ENCODE peak calls at places on chromosome 6, in seven cellular contexts. One of them, this sample, is unnamed. For H3K4me1, the result is how much of the 10 kb centered on the place peaks cover.

GRCh38 chr6:128899651-128900050 is 16.7 kb downstream of the LAMA2 start:
- DNase-seq in breast epithelium: no peak
- DNase-seq in ovary: no peak
- DNase-seq in tibial artery: no peak
- DNase-seq in transverse colon: no peak
- DNase-seq in GM23338: no peak
- DNase-seq in heart right ventricle: no peak
- DNase-seq in this sample: no peak

GRCh38 chr6:139927236-139927635 is 552.8 kb upstream of the CITED2 start:
- DNase-seq in tibial artery: no peak
- DNase-seq in heart right ventricle: no peak
- DNase-seq in transverse colon: no peak
- DNase-seq in GM23338: peak
- DNase-seq in ovary: no peak
- DNase-seq in breast epithelium: no peak
- DNase-seq in this sample: no peak

GRCh38 chr6:121726596-121726995 is 291.1 kb downstream of the GJA1 start:
- DNase-seq in breast epithelium: no peak
- DNase-seq in heart right ventricle: no peak
- DNase-seq in tibial artery: no peak
- DNase-seq in transverse colon: no peak
- DNase-seq in GM23338: no peak
- DNase-seq in ovary: no peak
- DNase-seq in this sample: no peak

GRCh38 chr6:148068391-148068790 is 274.2 kb upstream of the SASH1 start:
- DNase-seq in breast epithelium: no peak
- DNase-seq in ovary: no peak
- DNase-seq in heart right ventricle: no peak
- DNase-seq in GM23338: no peak
- DNase-seq in transverse colon: no peak
- DNase-seq in tibial artery: no peak
- DNase-seq in this sample: no peak

GRCh38 chr6:42532038-42532669 is 31.7 kb upstream of the UBR2 start:
- DNase-seq in transverse colon: no peak
- DNase-seq in heart right ventricle: peak
- DNase-seq in GM23338: peak
- DNase-seq in breast epithelium: no peak
- DNase-seq in ovary: no peak
- DNase-seq in tibial artery: no peak
- DNase-seq in this sample: peak

GRCh38 chr6:157861814-157862213 is 38.8 kb downstream of the SNX9 start:
- DNase-seq in tibial artery: no peak
- DNase-seq in heart right ventricle: no peak
- DNase-seq in ovary: no peak
- DNase-seq in breast epithelium: no peak
- DNase-seq in transverse colon: no peak
- DNase-seq in GM23338: no peak
- DNase-seq in this sample: no peak

GRCh38 chr6:170229851-170230519 is 60.9 kb downstream of the DLL1 start:
- DNase-seq in breast epithelium: no peak
- DNase-seq in ovary: no peak
- DNase-seq in GM23338: no peak
- DNase-seq in tibial artery: no peak
- DNase-seq in transverse colon: no peak
- DNase-seq in heart right ventricle: no peak
- DNase-seq in this sample: no peak

GRCh38 chr6:76435174-76435573 is 362.7 kb upstream of the IMPG1 start:
- DNase-seq in heart right ventricle: no peak
- DNase-seq in ovary: no peak
- DNase-seq in transverse colon: no peak
- DNase-seq in tibial artery: no peak
- DNase-seq in breast epithelium: no peak
- DNase-seq in GM23338: no peak
- DNase-seq in this sample: no peak

GRCh38 chr6:16498237-16498636 is 259.9 kb downstream of the GMPR start:
- DNase-seq in heart right ventricle: no peak
- DNase-seq in transverse colon: no peak
- DNase-seq in tibial artery: no peak
- DNase-seq in breast epithelium: no peak
- DNase-seq in GM23338: no peak
- DNase-seq in ovary: no peak
- DNase-seq in this sample: no peak

GRCh38 chr6:132687306-132687705 is 26.5 kb downstream of the VNN1 start:
- DNase-seq in transverse colon: no peak
- DNase-seq in tibial artery: no peak
- DNase-seq in heart right ventricle: no peak
- DNase-seq in GM23338: no peak
- DNase-seq in ovary: no peak
- DNase-seq in breast epithelium: no peak
- DNase-seq in this sample: no peak

GRCh38 chr6:38262041-38262440 is 377.7 kb downstream of the BTBD9 start:
- DNase-seq in transverse colon: no peak
- DNase-seq in heart right ventricle: peak
- DNase-seq in breast epithelium: no peak
- DNase-seq in GM23338: peak
- DNase-seq in ovary: no peak
- DNase-seq in tibial artery: no peak
- DNase-seq in this sample: no peak

GRCh38 chr6:19934996-19935591 is 97.9 kb downstream of the ID4 start:
- DNase-seq in transverse colon: no peak
- DNase-seq in tibial artery: peak
- DNase-seq in GM23338: no peak
- DNase-seq in ovary: no peak
- DNase-seq in heart right ventricle: no peak
- DNase-seq in breast epithelium: peak
- DNase-seq in this sample: no peak

GRCh38 chr6:144195671-144196070 is 45.4 kb downstream of the STX11 start:
- DNase-seq in ovary: no peak
- DNase-seq in GM23338: no peak
- DNase-seq in tibial artery: no peak
- DNase-seq in heart right ventricle: no peak
- DNase-seq in transverse colon: no peak
- DNase-seq in breast epithelium: no peak
- DNase-seq in this sample: no peak

GRCh38 chr6:112983741-112984221 is 636.7 kb downstream of the RFPL4B start:
- DNase-seq in transverse colon: no peak
- DNase-seq in GM23338: peak
- DNase-seq in heart right ventricle: no peak
- DNase-seq in tibial artery: no peak
- DNase-seq in ovary: no peak
- DNase-seq in breast epithelium: no peak
- DNase-seq in this sample: no peak

GRCh38 chr6:135905604-135906300 is 54.3 kb downstream of the PDE7B start:
- DNase-seq in tibial artery: no peak
- DNase-seq in transverse colon: no peak
- DNase-seq in GM23338: no peak
- DNase-seq in heart right ventricle: no peak
- DNase-seq in ovary: no peak
- DNase-seq in breast epithelium: no peak
- DNase-seq in this sample: no peak

GRCh38 chr6:99905209-99906106 is 88.6 kb downstream of the MCHR2 start:
- DNase-seq in breast epithelium: no peak
- DNase-seq in GM23338: peak
- DNase-seq in tibial artery: no peak
- DNase-seq in transverse colon: no peak
- DNase-seq in heart right ventricle: no peak
- DNase-seq in ovary: no peak
- DNase-seq in this sample: no peak

GRCh38 chr6:96608074-96608473 is 45.1 kb downstream of the FHL5 start:
- DNase-seq in tibial artery: no peak
- DNase-seq in GM23338: no peak
- DNase-seq in ovary: no peak
- DNase-seq in breast epithelium: no peak
- DNase-seq in transverse colon: no peak
- DNase-seq in heart right ventricle: no peak
- DNase-seq in this sample: no peak

GRCh38 chr6:43184268-43184985 is 2.4 kb downstream of the CUL9 start:
- DNase-seq in GM23338: no peak
- DNase-seq in heart right ventricle: no peak
- DNase-seq in breast epithelium: no peak
- DNase-seq in tibial artery: no peak
- DNase-seq in transverse colon: no peak
- DNase-seq in ovary: no peak
- DNase-seq in this sample: no peak

GRCh38 chr6:87366428-87366827 is 21.8 kb downstream of the C6orf163 start:
- DNase-seq in heart right ventricle: no peak
- DNase-seq in ovary: no peak
- DNase-seq in transverse colon: no peak
- DNase-seq in breast epithelium: no peak
- DNase-seq in GM23338: no peak
- DNase-seq in tibial artery: no peak
- DNase-seq in this sample: no peak

GRCh38 chr6:112252571-112253504 is 1.5 kb downstream of the LAMA4 start:
- DNase-seq in GM23338: no peak
- DNase-seq in heart right ventricle: peak
- DNase-seq in breast epithelium: no peak
- DNase-seq in tibial artery: no peak
- DNase-seq in ovary: no peak
- DNase-seq in transverse colon: no peak
- DNase-seq in this sample: no peak

DNA sequence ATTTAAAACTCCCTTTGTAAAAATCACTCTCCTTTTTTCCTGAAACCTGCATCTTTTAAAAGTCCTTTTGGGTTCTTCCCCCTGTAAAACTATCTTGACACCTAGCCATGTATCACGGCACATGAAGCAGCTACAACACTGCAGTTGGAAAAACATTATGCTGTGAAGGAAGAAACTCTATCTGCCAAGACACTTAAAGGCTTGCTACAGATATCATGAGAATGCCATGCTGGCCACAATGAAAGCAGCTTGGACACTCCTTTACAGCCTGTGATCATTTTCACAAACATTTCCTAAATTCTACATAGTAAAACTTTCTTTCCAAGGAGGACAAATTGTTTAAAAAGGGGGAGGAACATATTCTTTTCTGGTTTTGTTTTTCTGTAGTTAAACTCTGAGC is 31.8 kb downstream of the CNKSR3 start:
- DNase-seq in ovary: no peak
- DNase-seq in heart right ventricle: no peak
- DNase-seq in GM23338: no peak
- DNase-seq in breast epithelium: no peak
- DNase-seq in tibial artery: no peak
- DNase-seq in transverse colon: no peak
- DNase-seq in this sample: no peak
- H3K4me1 ChIP-seq in ovary: under half
- H3K4me1 ChIP-seq in heart right ventricle: under half
- H3K4me1 ChIP-seq in GM23338: under half
- H3K4me1 ChIP-seq in breast epithelium: under half
- H3K4me1 ChIP-seq in tibial artery: under half
- H3K4me1 ChIP-seq in transverse colon: under half
- H3K4me1 ChIP-seq in this sample: under half

GRCh38 chr6:34961574-34961973 is 72.5 kb downstream of the ANKS1A start:
- DNase-seq in heart right ventricle: no peak
- DNase-seq in tibial artery: no peak
- DNase-seq in GM23338: no peak
- DNase-seq in breast epithelium: no peak
- DNase-seq in transverse colon: no peak
- DNase-seq in ovary: no peak
- DNase-seq in this sample: no peak
- H3K4me1 ChIP-seq in heart right ventricle: half or more
- H3K4me1 ChIP-seq in tibial artery: under half
- H3K4me1 ChIP-seq in GM23338: under half
- H3K4me1 ChIP-seq in breast epithelium: under half
- H3K4me1 ChIP-seq in transverse colon: under half
- H3K4me1 ChIP-seq in ovary: under half
- H3K4me1 ChIP-seq in this sample: under half

DNA sequence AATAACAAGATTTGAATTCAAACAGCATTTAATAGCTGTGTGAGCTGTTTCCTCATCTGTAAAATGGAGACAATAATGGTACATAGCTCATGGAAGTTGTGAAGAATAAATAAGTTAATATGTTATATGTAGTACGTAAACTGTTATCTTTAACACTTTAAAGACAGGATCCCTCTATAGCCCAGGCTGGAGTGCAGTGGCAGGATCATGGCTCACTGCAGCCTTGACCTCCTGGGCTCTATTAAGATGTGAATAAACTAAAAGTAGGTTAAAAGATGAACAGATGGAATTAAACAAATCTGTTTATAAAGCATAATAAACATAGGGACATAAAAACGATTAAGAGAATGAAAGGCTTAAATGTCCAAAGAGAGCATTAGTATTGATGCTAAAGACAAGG is 3.0 kb downstream of the AMD1 start:
- DNase-seq in GM23338: no peak
- DNase-seq in ovary: no peak
- DNase-seq in breast epithelium: no peak
- DNase-seq in tibial artery: no peak
- DNase-seq in heart right ventricle: no peak
- DNase-seq in transverse colon: no peak
- DNase-seq in this sample: no peak
- H3K4me1 ChIP-seq in GM23338: under half
- H3K4me1 ChIP-seq in ovary: under half
- H3K4me1 ChIP-seq in breast epithelium: under half
- H3K4me1 ChIP-seq in tibial artery: under half
- H3K4me1 ChIP-seq in heart right ventricle: half or more
- H3K4me1 ChIP-seq in transverse colon: half or more
- H3K4me1 ChIP-seq in this sample: under half

GRCh38 chr6:137097526-137097925 is 52.8 kb upstream of the IL20RA start:
- DNase-seq in GM23338: no peak
- DNase-seq in breast epithelium: no peak
- DNase-seq in ovary: no peak
- DNase-seq in tibial artery: no peak
- DNase-seq in transverse colon: no peak
- DNase-seq in heart right ventricle: no peak
- DNase-seq in this sample: no peak

GRCh38 chr6:137095093-137095492 is 50.3 kb upstream of the IL20RA start:
- DNase-seq in tibial artery: no peak
- DNase-seq in transverse colon: no peak
- DNase-seq in breast epithelium: no peak
- DNase-seq in GM23338: peak
- DNase-seq in heart right ventricle: no peak
- DNase-seq in ovary: no peak
- DNase-seq in this sample: no peak

GRCh38 chr6:137097057-137097456 is 52.3 kb upstream of the IL20RA start:
- DNase-seq in transverse colon: no peak
- DNase-seq in ovary: no peak
- DNase-seq in GM23338: no peak
- DNase-seq in heart right ventricle: no peak
- DNase-seq in tibial artery: no peak
- DNase-seq in breast epithelium: no peak
- DNase-seq in this sample: no peak

GRCh38 chr6:137094411-137095008 is 49.7 kb upstream of the IL20RA start:
- DNase-seq in transverse colon: peak
- DNase-seq in GM23338: peak
- DNase-seq in breast epithelium: no peak
- DNase-seq in heart right ventricle: peak
- DNase-seq in tibial artery: peak
- DNase-seq in ovary: peak
- DNase-seq in this sample: peak

DNA sequence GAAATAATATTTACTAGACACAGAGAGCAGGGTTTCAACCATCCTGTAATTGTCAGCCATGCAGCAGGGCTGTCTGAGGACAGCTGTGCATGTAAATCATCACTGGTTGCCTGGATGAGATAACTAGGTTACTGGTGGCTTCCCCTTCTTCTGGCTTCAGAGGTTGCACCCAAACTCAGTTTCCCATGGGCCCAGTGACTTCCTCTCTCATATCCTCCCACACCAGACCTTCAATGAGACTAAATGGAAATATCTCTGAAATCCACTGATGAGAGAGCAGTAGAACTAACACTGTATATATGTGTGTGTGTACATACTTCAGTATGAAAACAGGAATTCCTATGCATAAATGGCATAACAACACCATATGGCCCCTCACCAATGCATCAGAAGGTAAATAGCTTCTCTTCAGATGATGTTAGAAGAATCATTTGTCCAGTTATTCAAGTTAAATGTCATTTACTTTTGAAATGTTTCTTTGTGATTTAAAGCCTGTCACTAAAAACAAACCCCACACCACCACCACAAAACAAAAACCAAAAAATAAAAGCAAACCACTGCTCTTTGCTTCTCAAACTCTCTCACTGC is 51.0 kb upstream of the IL20RA start:
- DNase-seq in heart right ventricle: no peak
- DNase-seq in tibial artery: no peak
- DNase-seq in breast epithelium: no peak
- DNase-seq in GM23338: no peak
- DNase-seq in transverse colon: no peak
- DNase-seq in ovary: no peak
- DNase-seq in this sample: no peak
- H3K4me1 ChIP-seq in heart right ventricle: under half
- H3K4me1 ChIP-seq in tibial artery: under half
- H3K4me1 ChIP-seq in breast epithelium: under half
- H3K4me1 ChIP-seq in GM23338: under half
- H3K4me1 ChIP-seq in transverse colon: under half
- H3K4me1 ChIP-seq in ovary: under half
- H3K4me1 ChIP-seq in this sample: under half